ENCODE peak calls at places on chromosomes 1 and 21, in eight cellular contexts. F is GM12891; V is ovary; X is activated naive CD4-positive, alpha-beta T cell treated with anti-CD3 and anti-CD28 coated beads for 36 hours; G is CD8-positive, alpha-beta memory T cell; C is prostate gland; P is GM06990; B is NCI-H1105. R is an unnamed sample.

GRCh38 chr1:45205910-45206721 is at the start of gene ZSWIM5:
- DNase-seq in P (peak), V (peak), C (peak), B (peak), F (peak), G (peak), X (peak), R (peak)

GRCh38 chr1:17081439-17081838 is 27.6 kb upstream of the SDHB start:
- DNase-seq in V (no peak), C (no peak), G (no peak), B (no peak), P (peak), F (no peak), X (no peak), R (no peak)

GRCh38 chr1:114299331-114300005 is 145.8 kb upstream of the SYT6 start:
- DNase-seq in P (no peak), B (no peak), G (no peak), F (no peak), V (peak), X (no peak), C (no peak), R (no peak)

GRCh38 chr1:213176341-213176740 is 125.3 kb downstream of the RPS6KC1 start:
- DNase-seq in V (no peak), G (no peak), P (no peak), F (no peak), C (no peak), B (no peak), X (no peak), R (no peak)

GRCh38 chr1:117796226-117796625 is 133.2 kb downstream of the GDAP2 start:
- DNase-seq in X (no peak), G (no peak), C (no peak), B (no peak), V (no peak), F (no peak), P (no peak), R (no peak)

GRCh38 chr1:31755197-31755611 is 8.9 kb downstream of the ADGRB2 start:
- DNase-seq in V (no peak), C (no peak), F (no peak), G (no peak), P (no peak), X (no peak), B (no peak), R (no peak)

GRCh38 chr1:228990906-228991569 is 255.8 kb downstream of the RHOU start:
- DNase-seq in V (no peak), F (no peak), B (no peak), G (no peak), P (no peak), X (no peak), C (no peak), R (no peak)

GRCh38 chr1:54475357-54476230 is 69.4 kb upstream of the SSBP3 start:
- DNase-seq in X (peak), F (no peak), P (no peak), G (peak), C (no peak), V (peak), B (no peak), R (no peak)

GRCh38 chr1:222928212-222928611 is 113.4 kb downstream of the DISP1 start:
- DNase-seq in B (no peak), X (no peak), P (no peak), F (no peak), C (peak), G (no peak), V (peak), R (peak)

GRCh38 chr21:38289697-38290096 is 32.9 kb downstream of the KCNJ15 start:
- DNase-seq in G (no peak), F (no peak), C (no peak), P (no peak), X (no peak), B (no peak), V (no peak), R (peak)

GRCh38 chr1:1157426-1157913 is 16.2 kb upstream of the TTLL10 start:
- DNase-seq in G (peak), P (peak), C (peak), V (peak), B (no peak), X (peak), F (peak), R (peak)

GRCh38 chr1:190373705-190374336 is 103.8 kb downstream of the BRINP3 start:
- DNase-seq in V (no peak), C (no peak), P (no peak), G (no peak), B (no peak), F (no peak), X (no peak), R (peak)

GRCh38 chr1:20735581-20736111 is 3.1 kb upstream of the SH2D5 start:
- DNase-seq in B (no peak), P (no peak), X (no peak), V (no peak), C (no peak), G (no peak), F (no peak), R (no peak)

GRCh38 chr1:77926561-77927357 is 38.3 kb downstream of the NEXN start:
- DNase-seq in P (peak), V (no peak), G (no peak), B (no peak), F (peak), C (no peak), X (no peak), R (no peak)

GRCh38 chr1:100035214-100035613 is 65.4 kb downstream of the SLC35A3 start:
- DNase-seq in P (no peak), C (no peak), B (no peak), G (no peak), X (no peak), V (no peak), F (no peak), R (no peak)

GRCh38 chr1:175146535-175147213 is 45.9 kb downstream of the KIAA0040 start:
- DNase-seq in C (peak), P (peak), X (peak), F (peak), V (peak), B (peak), G (peak), R (peak)

GRCh38 chr1:67459068-67459467 is 28.9 kb upstream of the SERBP1 start:
- DNase-seq in F (no peak), C (peak), V (no peak), P (no peak), B (no peak), G (no peak), X (no peak), R (no peak)

GRCh38 chr1:19476440-19477190 is 8.7 kb downstream of the CAPZB start:
- DNase-seq in B (no peak), C (no peak), F (no peak), P (peak), V (no peak), G (peak), X (peak), R (peak)

GRCh38 chr1:220370041-220370700 is 97.9 kb upstream of the RAB3GAP2 start:
- DNase-seq in V (no peak), G (no peak), F (no peak), X (no peak), C (no peak), B (no peak), P (no peak), R (no peak)

GRCh38 chr1:15153842-15154479 is 414 bp downstream of the TMEM51 start:
- DNase-seq in B (peak), F (peak), X (peak), G (no peak), V (peak), P (no peak), C (peak), R (peak)

GRCh38 chr1:2595812-2596529 is 9.4 kb downstream of the PRXL2B start:
- DNase-seq in G (no peak), B (no peak), X (no peak), C (no peak), V (no peak), F (no peak), P (no peak), R (no peak)

GRCh38 chr21:29033871-29034270 is 9.4 kb downstream of the USP16 start:
- DNase-seq in V (no peak), P (no peak), F (no peak), B (no peak), X (no peak), G (no peak), C (no peak), R (no peak)

R was measured in lung microvascular endothelial cell.